ENCODE peak calls at places on chromosomes 16 and 17, in eight cellular contexts. One of them, this sample, is unnamed.

GRCh38 chr16:86567701-86568571 is 1.3 kb downstream of the FOXC2 start:
- DNase-seq in GM23248: peak; percentile 71
- DNase-seq in SK-N-SH: no peak
- DNase-seq in MM.1S: no peak
- DNase-seq in HCT116: no peak
- DNase-seq in hepatocyte: peak; percentile 26
- DNase-seq in GM23338: peak; percentile 66
- DNase-seq in PC-3: no peak
- DNase-seq in this sample: no peak

GRCh38 chr17:50708050-50709000 is 611 bp upstream of the ANKRD40 start:
- DNase-seq in GM23338: no peak
- DNase-seq in PC-3: peak; percentile 41
- DNase-seq in SK-N-SH: no peak
- DNase-seq in MM.1S: peak; percentile 58
- DNase-seq in hepatocyte: no peak
- DNase-seq in HCT116: no peak
- DNase-seq in GM23248: peak; percentile 45
- DNase-seq in this sample: peak; percentile 50

GRCh38 chr17:45115871-45116270 is 16.4 kb downstream of the PLCD3 start:
- DNase-seq in SK-N-SH: no peak
- DNase-seq in GM23338: no peak
- DNase-seq in hepatocyte: no peak
- DNase-seq in MM.1S: no peak
- DNase-seq in HCT116: no peak
- DNase-seq in GM23248: no peak
- DNase-seq in PC-3: no peak
- DNase-seq in this sample: no peak

GRCh38 chr17:81097134-81097942 is 62.4 kb downstream of the BAIAP2 start:
- DNase-seq in GM23248: peak; percentile 94
- DNase-seq in GM23338: peak; percentile 72
- DNase-seq in HCT116: peak; percentile 75
- DNase-seq in SK-N-SH: peak; percentile 87
- DNase-seq in MM.1S: no peak
- DNase-seq in PC-3: peak; percentile 81
- DNase-seq in hepatocyte: peak; percentile 94
- DNase-seq in this sample: no peak

GRCh38 chr17:8153550-8153956 is 1.3 kb upstream of the PER1 start:
- DNase-seq in GM23338: peak; percentile 38
- DNase-seq in HCT116: no peak
- DNase-seq in MM.1S: no peak
- DNase-seq in GM23248: peak; percentile 100
- DNase-seq in PC-3: peak; percentile 33
- DNase-seq in hepatocyte: peak; percentile 95
- DNase-seq in SK-N-SH: no peak
- DNase-seq in this sample: no peak

GRCh38 chr16:86513471-86514277 is 3.3 kb downstream of the FOXF1 start:
- DNase-seq in HCT116: no peak
- DNase-seq in GM23338: no peak
- DNase-seq in MM.1S: no peak
- DNase-seq in GM23248: no peak
- DNase-seq in PC-3: no peak
- DNase-seq in hepatocyte: no peak
- DNase-seq in SK-N-SH: no peak
- DNase-seq in this sample: no peak

GRCh38 chr17:65294184-65294719 is 157.1 kb downstream of the RGS9 start:
- DNase-seq in PC-3: peak; percentile 83
- DNase-seq in GM23338: peak; percentile 86
- DNase-seq in HCT116: peak; percentile 72
- DNase-seq in GM23248: peak; percentile 83
- DNase-seq in MM.1S: peak; percentile 65
- DNase-seq in SK-N-SH: peak; percentile 87
- DNase-seq in hepatocyte: peak; percentile 86
- DNase-seq in this sample: peak; percentile 67

GRCh38 chr17:35312790-35313711 is 60.4 kb downstream of the SLFN11 start:
- DNase-seq in HCT116: peak; percentile 37
- DNase-seq in GM23338: peak; percentile 85
- DNase-seq in hepatocyte: peak; percentile 77
- DNase-seq in MM.1S: peak; percentile 78
- DNase-seq in SK-N-SH: peak; percentile 52
- DNase-seq in PC-3: peak; percentile 57
- DNase-seq in GM23248: peak; percentile 77
- DNase-seq in this sample: peak; percentile 66

GRCh38 chr16:87647431-87648185 is 45.3 kb downstream of the JPH3 start:
- DNase-seq in HCT116: no peak
- DNase-seq in hepatocyte: no peak
- DNase-seq in GM23248: no peak
- DNase-seq in SK-N-SH: peak; percentile 57
- DNase-seq in MM.1S: no peak
- DNase-seq in PC-3: no peak
- DNase-seq in GM23338: no peak
- DNase-seq in this sample: no peak

GRCh38 chr17:75366432-75366831 is 39.0 kb downstream of the GRB2 start:
- DNase-seq in HCT116: no peak
- DNase-seq in hepatocyte: no peak
- DNase-seq in PC-3: no peak
- DNase-seq in GM23248: no peak
- DNase-seq in GM23338: no peak
- DNase-seq in SK-N-SH: no peak
- DNase-seq in MM.1S: no peak
- DNase-seq in this sample: no peak

GRCh38 chr17:41625602-41626001 is 1.2 kb upstream of the KRT17 start:
- DNase-seq in GM23338: no peak
- DNase-seq in HCT116: no peak
- DNase-seq in GM23248: no peak
- DNase-seq in SK-N-SH: no peak
- DNase-seq in hepatocyte: no peak
- DNase-seq in MM.1S: no peak
- DNase-seq in PC-3: peak; percentile 71
- DNase-seq in this sample: no peak

GRCh38 chr17:21282231-21282630 is 2.3 kb upstream of the MAP2K3 start:
- DNase-seq in HCT116: peak; percentile 67
- DNase-seq in hepatocyte: peak; percentile 76
- DNase-seq in GM23248: peak; percentile 100
- DNase-seq in SK-N-SH: no peak
- DNase-seq in MM.1S: no peak
- DNase-seq in PC-3: peak; percentile 95
- DNase-seq in GM23338: no peak
- DNase-seq in this sample: no peak

GRCh38 chr17:21283482-21284318 is 811 bp upstream of the MAP2K3 start:
- DNase-seq in PC-3: peak; percentile 63
- DNase-seq in SK-N-SH: peak; percentile 41
- DNase-seq in MM.1S: no peak
- DNase-seq in hepatocyte: peak; percentile 54
- DNase-seq in HCT116: peak; percentile 22
- DNase-seq in GM23338: peak; percentile 63
- DNase-seq in GM23248: peak; percentile 67
- DNase-seq in this sample: no peak

GRCh38 chr17:21284319-21285163 is at the start of gene MAP2K3:
- DNase-seq in PC-3: peak; percentile 99
- DNase-seq in MM.1S: peak; percentile 99
- DNase-seq in GM23338: peak; percentile 100
- DNase-seq in GM23248: peak; percentile 100
- DNase-seq in hepatocyte: peak; percentile 100
- DNase-seq in SK-N-SH: peak; percentile 99
- DNase-seq in HCT116: peak; percentile 98
- DNase-seq in this sample: peak; percentile 99

GRCh38 chr17:21285164-21286065 is 904 bp downstream of the MAP2K3 start:
- DNase-seq in GM23248: peak; percentile 78
- DNase-seq in HCT116: no peak
- DNase-seq in hepatocyte: peak; percentile 49
- DNase-seq in SK-N-SH: peak; percentile 33
- DNase-seq in MM.1S: no peak
- DNase-seq in PC-3: peak; percentile 55
- DNase-seq in GM23338: no peak
- DNase-seq in this sample: peak; percentile 34

DNA sequence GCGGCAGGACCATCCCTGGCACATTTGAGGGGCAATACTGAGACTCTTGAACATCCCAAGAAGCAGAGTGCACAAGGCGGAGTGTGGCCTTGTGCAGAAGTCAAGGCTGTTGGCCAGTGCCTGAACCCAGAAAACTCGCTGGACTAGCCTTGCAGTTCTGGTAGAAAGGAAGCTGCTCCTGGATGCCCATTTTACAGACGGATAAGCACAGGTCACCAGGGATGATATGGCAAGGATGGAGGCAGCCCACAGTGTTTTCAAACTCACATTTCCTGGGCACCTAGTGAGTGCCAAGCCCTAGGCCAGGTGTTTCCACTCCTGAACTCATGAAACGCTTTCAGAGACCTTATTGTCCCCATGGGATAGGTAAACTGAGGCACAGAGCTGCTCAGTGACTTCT is 1.7 kb upstream of the MAP2K3 start:
- DNase-seq in GM23338: no peak
- DNase-seq in hepatocyte: no peak
- DNase-seq in SK-N-SH: no peak
- DNase-seq in MM.1S: no peak
- DNase-seq in HCT116: no peak
- DNase-seq in GM23248: no peak
- DNase-seq in PC-3: no peak
- DNase-seq in this sample: no peak
- TF ChIP-seq EZH2phosphoT487 in GM23338: no peak
- TF ChIP-seq EZH2phosphoT487 in hepatocyte: no peak
- TF ChIP-seq EZH2phosphoT487 in SK-N-SH: no peak
- TF ChIP-seq EZH2phosphoT487 in MM.1S: no peak
- TF ChIP-seq EZH2phosphoT487 in HCT116: no peak
- TF ChIP-seq EZH2phosphoT487 in GM23248: no peak
- TF ChIP-seq EZH2phosphoT487 in PC-3: no peak
- TF ChIP-seq EZH2phosphoT487 in this sample: no peak

GRCh38 chr16:21599994-21600773 is 807 bp downstream of the METTL9 start:
- DNase-seq in SK-N-SH: peak; percentile 23
- DNase-seq in MM.1S: peak; percentile 51
- DNase-seq in HCT116: no peak
- DNase-seq in hepatocyte: peak; percentile 44
- DNase-seq in GM23248: peak; percentile 78
- DNase-seq in GM23338: peak; percentile 62
- DNase-seq in PC-3: peak; percentile 34
- DNase-seq in this sample: peak; percentile 69

GRCh38 chr16:21599158-21599993 is at the start of gene METTL9:
- DNase-seq in hepatocyte: peak; percentile 98
- DNase-seq in PC-3: peak; percentile 89
- DNase-seq in GM23248: peak; percentile 99
- DNase-seq in HCT116: peak; percentile 61
- DNase-seq in MM.1S: peak; percentile 95
- DNase-seq in GM23338: peak; percentile 98
- DNase-seq in SK-N-SH: peak; percentile 96
- DNase-seq in this sample: peak; percentile 97

GRCh38 chr16:21603920-21604319 is 4.5 kb downstream of the METTL9 start:
- DNase-seq in GM23248: peak; percentile 64
- DNase-seq in GM23338: no peak
- DNase-seq in MM.1S: no peak
- DNase-seq in HCT116: no peak
- DNase-seq in SK-N-SH: peak; percentile 19
- DNase-seq in hepatocyte: peak; percentile 41
- DNase-seq in PC-3: no peak
- DNase-seq in this sample: no peak

GRCh38 chr16:21598676-21599157 is 660 bp upstream of the METTL9 start:
- DNase-seq in HCT116: no peak
- DNase-seq in GM23248: peak; percentile 49
- DNase-seq in hepatocyte: peak; percentile 30
- DNase-seq in SK-N-SH: no peak
- DNase-seq in PC-3: no peak
- DNase-seq in MM.1S: peak; percentile 19
- DNase-seq in GM23338: peak; percentile 42
- DNase-seq in this sample: peak; percentile 41

DNA sequence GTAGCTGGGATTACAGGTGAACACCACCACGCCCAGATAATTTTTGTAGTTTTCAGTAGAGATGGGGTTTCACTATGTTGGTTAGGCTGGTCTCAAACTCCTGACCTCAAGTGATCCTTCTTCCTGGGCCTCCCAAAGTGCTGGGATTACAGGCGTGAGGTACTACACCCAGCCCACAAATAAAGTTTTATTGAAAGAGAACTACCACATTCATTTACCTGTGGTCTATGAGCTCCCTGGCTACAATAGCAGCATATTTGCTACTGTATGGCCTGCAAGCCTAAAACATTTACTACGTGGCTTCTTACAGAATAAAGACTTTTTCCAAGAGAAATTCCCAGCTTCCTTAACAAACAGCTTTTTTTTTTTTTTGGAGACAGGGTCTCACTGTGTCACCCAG is 3.4 kb downstream of the METTL9 start:
- DNase-seq in GM23248: no peak
- DNase-seq in hepatocyte: no peak
- DNase-seq in MM.1S: no peak
- DNase-seq in HCT116: no peak
- DNase-seq in GM23338: no peak
- DNase-seq in SK-N-SH: no peak
- DNase-seq in PC-3: no peak
- DNase-seq in this sample: no peak
- H4K20me1 ChIP-seq in GM23248: no peaks in the 10 kb centered on the region
- H4K20me1 ChIP-seq in hepatocyte: peaks cover 57% of the 10 kb centered on the region
- H4K20me1 ChIP-seq in MM.1S: no peaks in the 10 kb centered on the region
- H4K20me1 ChIP-seq in HCT116: no peaks in the 10 kb centered on the region
- H4K20me1 ChIP-seq in GM23338: peaks cover 26% of the 10 kb centered on the region
- H4K20me1 ChIP-seq in SK-N-SH: peaks cover 78% of the 10 kb centered on the region
- H4K20me1 ChIP-seq in PC-3: peaks cover 17% of the 10 kb centered on the region
- H4K20me1 ChIP-seq in this sample: peaks cover 20% of the 10 kb centered on the region

GRCh38 chr17:6660765-6661463 is 9.4 kb downstream of the C17orf100 start:
- DNase-seq in MM.1S: no peak
- DNase-seq in HCT116: no peak
- DNase-seq in hepatocyte: no peak
- DNase-seq in GM23338: no peak
- DNase-seq in SK-N-SH: no peak
- DNase-seq in PC-3: no peak
- DNase-seq in GM23248: no peak
- DNase-seq in this sample: peak; percentile 78

GRCh38 chr17:6660101-6660500 is 8.5 kb downstream of the C17orf100 start:
- DNase-seq in GM23338: no peak
- DNase-seq in HCT116: no peak
- DNase-seq in PC-3: no peak
- DNase-seq in GM23248: no peak
- DNase-seq in SK-N-SH: no peak
- DNase-seq in MM.1S: no peak
- DNase-seq in hepatocyte: no peak
- DNase-seq in this sample: no peak

GRCh38 chr17:6651483-6652452 is at the start of the genes C17orf100 and MED31:
- DNase-seq in SK-N-SH: peak; percentile 99
- DNase-seq in MM.1S: peak; percentile 94
- DNase-seq in GM23338: peak; percentile 97
- DNase-seq in HCT116: peak; percentile 84
- DNase-seq in PC-3: peak; percentile 92
- DNase-seq in GM23248: peak; percentile 97
- DNase-seq in hepatocyte: peak; percentile 97
- DNase-seq in this sample: peak; percentile 95

GRCh38 chr17:6657633-6658287 is 6.2 kb downstream of the C17orf100 start:
- DNase-seq in hepatocyte: no peak
- DNase-seq in PC-3: no peak
- DNase-seq in HCT116: no peak
- DNase-seq in MM.1S: no peak
- DNase-seq in GM23248: no peak
- DNase-seq in GM23338: no peak
- DNase-seq in SK-N-SH: no peak
- DNase-seq in this sample: peak; percentile 21

GRCh38 chr17:6654816-6655731 is 3.5 kb downstream of the C17orf100 start:
- DNase-seq in MM.1S: no peak
- DNase-seq in GM23248: no peak
- DNase-seq in PC-3: no peak
- DNase-seq in SK-N-SH: no peak
- DNase-seq in HCT116: no peak
- DNase-seq in GM23338: peak; percentile 93
- DNase-seq in hepatocyte: peak; percentile 44
- DNase-seq in this sample: no peak
- H3K9me2 ChIP-seq in MM.1S: no peaks in the 10 kb centered on the region
- H3K9me2 ChIP-seq in GM23248: no peaks in the 10 kb centered on the region
- H3K9me2 ChIP-seq in PC-3: no peaks in the 10 kb centered on the region
- H3K9me2 ChIP-seq in SK-N-SH: no peaks in the 10 kb centered on the region
- H3K9me2 ChIP-seq in HCT116: no peaks in the 10 kb centered on the region
- H3K9me2 ChIP-seq in GM23338: no peaks in the 10 kb centered on the region
- H3K9me2 ChIP-seq in hepatocyte: no peaks in the 10 kb centered on the region
- H3K9me2 ChIP-seq in this sample: no peaks in the 10 kb centered on the region

GRCh38 chr16:9787717-9788116 is 394.5 kb downstream of the GRIN2A start:
- DNase-seq in SK-N-SH: no peak
- DNase-seq in GM23248: no peak
- DNase-seq in GM23338: no peak
- DNase-seq in MM.1S: no peak
- DNase-seq in HCT116: no peak
- DNase-seq in hepatocyte: no peak
- DNase-seq in PC-3: no peak
- DNase-seq in this sample: no peak
- TF ChIP-seq EZH2phosphoT487 in SK-N-SH: no peak
- TF ChIP-seq EZH2phosphoT487 in GM23248: no peak
- TF ChIP-seq EZH2phosphoT487 in GM23338: no peak
- TF ChIP-seq EZH2phosphoT487 in MM.1S: no peak
- TF ChIP-seq EZH2phosphoT487 in HCT116: no peak
- TF ChIP-seq EZH2phosphoT487 in hepatocyte: no peak
- TF ChIP-seq EZH2phosphoT487 in PC-3: no peak
- TF ChIP-seq EZH2phosphoT487 in this sample: no peak